ENCODE peak calls at places on chromosomes 11 and 22, in six cellular contexts. V, S, W, Q, X and M are unnamed samples. For H3K9me3, the result is how much of the 10 kb centered on the place peaks cover.

GRCh38 chr22:24102366-24103200 is 78.7 kb upstream of the SUSD2 start:
- DNase-seq in S (no peak), X (no peak), V (no peak), Q (no peak), W (no peak), M (no peak)

GRCh38 chr11:109547356-109548027 is 125.5 kb downstream of the C11orf87 start:
- DNase-seq in X (no peak), S (no peak), Q (no peak), W (no peak), V (no peak), M (no peak)

GRCh38 chr22:37148031-37148651 is 1.6 kb downstream of the IL2RB start:
- DNase-seq in W (no peak), S (no peak), X (no peak), Q (no peak), V (no peak), M (no peak)

GRCh38 chr11:19895776-19896175 is 183.1 kb downstream of the NAV2 start:
- DNase-seq in S (no peak), W (no peak), X (no peak), V (no peak), Q (no peak), M (no peak)

GRCh38 chr11:100445231-100445735 is 241.8 kb upstream of the ARHGAP42 start:
- DNase-seq in X (no peak), S (no peak), W (no peak), Q (no peak), V (no peak), M (no peak)

GRCh38 chr22:49760630-49761571 is 66.8 kb downstream of the BRD1 start:
- DNase-seq in W (no peak), X (no peak), V (no peak), Q (no peak), S (no peak), M (no peak)

GRCh38 chr11:106231591-106231990 is 154.1 kb downstream of the AASDHPPT start:
- DNase-seq in X (no peak), Q (no peak), V (no peak), W (no peak), S (no peak), M (no peak)

GRCh38 chr11:17738350-17739207 is 4.0 kb downstream of the KCNC1 start:
- DNase-seq in V (no peak), W (no peak), S (no peak), Q (no peak), X (no peak), M (no peak)

GRCh38 chr11:57543601-57544000 is 6.2 kb downstream of the SMTNL1 start:
- DNase-seq in S (no peak), Q (no peak), W (no peak), V (no peak), X (no peak), M (no peak)

GRCh38 chr11:39724404-39724803 is 1735.0 kb downstream of the LRRC4C start:
- DNase-seq in V (no peak), Q (no peak), S (no peak), X (no peak), W (no peak), M (no peak)

GRCh38 chr11:75771646-75772410 is 3.2 kb downstream of the DGAT2 start:
- DNase-seq in V (peak), W (no peak), S (peak), X (no peak), Q (no peak), M (no peak)

GRCh38 chr11:36372101-36372767 is 76.1 kb downstream of the PRR5L start:
- DNase-seq in S (no peak), W (no peak), Q (no peak), V (peak), X (no peak), M (no peak)

GRCh38 chr11:47587733-47588326 is 1.4 kb downstream of the FAM180B start:
- DNase-seq in V (peak), Q (no peak), W (no peak), X (peak), S (no peak), M (no peak)

GRCh38 chr11:18853086-18853720 is 61.6 kb upstream of the PTPN5 start:
- DNase-seq in W (no peak), S (no peak), X (no peak), V (no peak), Q (peak), M (no peak)

GRCh38 chr11:1050581-1051355 is 14.2 kb upstream of the MUC6 start:
- DNase-seq in W (peak), X (peak), Q (peak), S (peak), V (peak), M (peak)

GRCh38 chr11:126109941-126110731 is 47.5 kb upstream of the CDON start:
- DNase-seq in X (no peak), V (peak), W (no peak), Q (no peak), S (peak), M (no peak)

GRCh38 chr11:120400564-120401364 is 64.6 kb downstream of the ARHGEF12 start:
- DNase-seq in S (peak), X (no peak), V (no peak), Q (no peak), W (no peak), M (no peak)

GRCh38 chr11:69667619-69668604 is 7.2 kb downstream of the LTO1 start:
- DNase-seq in V (no peak), W (no peak), X (no peak), S (peak), Q (no peak), M (no peak)

GRCh38 chr11:39809833-39810232 is 1649.6 kb downstream of the LRRC4C start:
- DNase-seq in Q (no peak), V (no peak), W (no peak), X (no peak), S (no peak), M (no peak)

GRCh38 chr11:122167100-122167499 is 51.1 kb upstream of the BLID start:
- DNase-seq in X (no peak), Q (no peak), S (no peak), W (no peak), V (no peak), M (no peak)

GRCh38 chr11:125378596-125378995 is 117.5 kb downstream of the FEZ1 start:
- DNase-seq in Q (no peak), V (no peak), S (no peak), X (no peak), W (no peak), M (no peak)

GRCh38 chr11:14308114-14308896 is 50.7 kb downstream of the RRAS2 start:
- DNase-seq in W (no peak), V (no peak), S (no peak), Q (peak), X (no peak), M (no peak)

GRCh38 chr11:79461144-79461543 is 20.3 kb upstream of the TENM4 start:
- DNase-seq in W (no peak), X (no peak), Q (peak), V (no peak), S (peak), M (no peak)

DNA sequence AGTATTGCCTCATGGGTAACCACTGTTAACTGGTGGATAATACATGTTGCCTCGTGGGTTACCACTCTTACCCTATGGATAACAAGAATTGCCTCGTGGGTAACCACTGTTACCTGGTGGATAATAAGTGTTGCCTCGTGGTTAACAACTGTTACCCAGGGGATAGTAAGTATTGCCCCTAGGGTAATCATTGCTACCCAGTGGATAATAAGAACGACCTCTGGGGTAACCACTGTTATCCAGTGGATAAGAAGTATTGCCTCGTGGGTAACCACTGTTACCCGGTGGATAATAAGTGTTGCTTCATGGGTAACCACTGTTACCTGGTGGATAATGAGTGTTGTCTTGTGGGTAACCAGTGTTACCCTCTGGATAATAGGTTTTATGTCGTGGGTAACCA is 28.1 kb upstream of the NXPE4 start:
- DNase-seq in W (no peak), S (no peak), Q (no peak), V (no peak), X (no peak), M (no peak)
- H3K9me3 ChIP-seq in W (under half), S (under half), Q (under half), V (under half), X (under half), M (under half)

GRCh38 chr11:61975638-61976419 is 8.4 kb upstream of the FTH1 start:
- DNase-seq in X (no peak), Q (no peak), W (no peak), V (no peak), S (no peak), M (no peak)

GRCh38 chr11:61976420-61976800 is 9.0 kb upstream of the FTH1 start:
- DNase-seq in Q (no peak), S (no peak), V (no peak), X (no peak), W (no peak), M (no peak)

GRCh38 chr11:61976813-61977475 is 9.5 kb upstream of the FTH1 start:
- DNase-seq in S (no peak), V (no peak), W (no peak), Q (no peak), X (no peak), M (no peak)

GRCh38 chr11:61980783-61981541 is 13.5 kb upstream of the FTH1 start:
- DNase-seq in X (no peak), V (no peak), Q (no peak), W (no peak), S (no peak), M (no peak)

GRCh38 chr11:61978703-61979661 is 11.5 kb upstream of the FTH1 start:
- DNase-seq in X (no peak), Q (no peak), S (peak), W (no peak), V (no peak), M (no peak)
- H3K27ac ChIP-seq in X (no peak), Q (no peak), S (no peak), W (peak), V (no peak), M (no peak)

GRCh38 chr22:47174096-47174495 is 411.6 kb downstream of the TBC1D22A start:
- DNase-seq in S (peak), W (no peak), Q (no peak), X (peak), V (no peak), M (no peak)
- H3K9me3 ChIP-seq in S (under half), W (under half), Q (under half), X (under half), V (under half), M (under half)

GRCh38 chr22:26624788-26625187 is 3.0 kb downstream of the CRYBA4 start:
- DNase-seq in Q (no peak), X (no peak), W (no peak), S (no peak), V (no peak), M (no peak)
- H3K27ac ChIP-seq in Q (no peak), X (no peak), W (no peak), S (no peak), V (no peak), M (no peak)

DNA sequence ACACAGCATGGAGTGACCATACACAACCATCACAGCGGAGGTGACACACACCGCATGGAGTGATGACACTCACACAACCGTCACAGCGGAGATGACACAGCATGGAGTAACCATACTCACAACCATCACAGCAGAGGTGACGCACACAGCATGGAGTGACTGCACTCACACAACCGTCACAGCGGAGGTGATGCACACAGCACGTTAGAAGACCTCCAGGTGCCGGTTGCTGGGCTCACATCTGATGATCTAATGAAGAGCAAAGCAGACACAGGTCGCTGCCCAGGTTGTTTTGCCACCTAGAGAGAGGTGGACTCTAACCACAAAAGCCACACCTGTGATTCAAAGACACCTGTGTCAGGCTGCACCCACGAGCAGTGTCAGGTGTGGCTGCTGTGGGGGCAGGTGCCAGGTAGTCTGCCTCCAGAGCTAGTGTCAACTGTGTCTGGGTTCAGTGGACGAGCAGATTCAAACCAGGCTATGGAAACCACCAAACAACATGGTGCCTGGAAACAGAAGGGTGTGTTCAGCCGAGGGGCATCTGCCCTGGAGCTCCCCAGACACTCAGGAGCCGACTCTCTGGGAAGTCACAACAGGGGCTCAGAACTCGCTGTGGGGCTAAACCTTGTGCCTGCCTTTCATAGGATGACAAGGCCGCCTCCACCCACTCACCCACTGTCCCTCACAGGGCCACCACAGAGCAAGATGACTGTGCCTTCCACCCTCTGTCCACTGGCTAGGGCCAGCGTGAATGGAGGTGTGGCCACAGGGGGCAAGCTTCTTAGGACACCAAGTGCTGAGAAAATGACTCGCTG is 608.2 kb downstream of the TBC1D22A start:
- DNase-seq in X (no peak), S (no peak), Q (no peak), V (no peak), W (no peak), M (no peak)
- H3K9me3 ChIP-seq in X (under half), S (under half), Q (under half), V (under half), W (under half), M (under half)

DNA sequence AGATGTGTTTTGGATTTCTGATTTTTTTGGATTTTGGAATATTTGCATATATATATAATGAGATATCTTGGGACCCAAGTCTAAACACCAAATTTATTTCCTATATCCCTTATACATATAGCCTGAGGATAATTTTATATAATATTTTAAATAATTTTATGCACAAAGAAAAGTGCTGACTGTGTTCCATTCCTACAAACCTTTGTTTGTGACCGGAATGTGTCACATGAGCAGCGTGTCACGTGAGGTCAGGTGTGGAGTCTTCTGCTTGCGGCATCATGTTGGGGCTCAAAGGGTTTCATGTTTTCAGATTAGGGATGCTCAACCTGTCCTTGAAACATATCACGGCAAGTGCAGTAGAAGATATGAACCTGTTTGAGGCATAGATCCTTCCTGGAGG is 65.6 kb downstream of the SCN3B start:
- DNase-seq in S (no peak), Q (no peak), X (no peak), W (no peak), V (no peak), M (no peak)
- H3K27ac ChIP-seq in S (no peak), Q (no peak), X (no peak), W (no peak), V (no peak), M (no peak)